ENCODE peak calls at places on chromosome 21, in eight cellular contexts. V is SK-N-SH, Z is HepG2, H is H1, J is GM12878, A is endothelial cell of umbilical vein, R is HCT116, B is K562. L is an unnamed sample.

GRCh38 chr21:46509760-46510159 is 51.1 kb downstream of the DIP2A start:
- DNase-seq in H (no peak), Z (peak; percentile 87), J (no peak), B (no peak), A (peak; percentile 56), R (peak; percentile 18), V (no peak), L (no peak)

GRCh38 chr21:46160563-46161179 is 5.3 kb upstream of the FTCD start:
- DNase-seq in H (no peak), B (no peak), A (no peak), J (no peak), R (no peak), Z (no peak), V (peak; percentile 49), L (no peak)

GRCh38 chr21:38136201-38136600 is 120.6 kb upstream of the KCNJ15 start:
- DNase-seq in V (no peak), R (no peak), J (no peak), Z (no peak), A (no peak), H (no peak), B (no peak), L (no peak)

GRCh38 chr21:33069994-33070811 is at the start of gene OLIG1:
- DNase-seq in Z (no peak), H (peak; percentile 87), J (no peak), R (no peak), V (peak; percentile 48), A (peak; percentile 18), B (no peak), L (no peak)

GRCh38 chr21:45366931-45367401 is 38.0 kb upstream of the COL18A1 start:
- DNase-seq in A (peak; percentile 96), H (no peak), Z (peak; percentile 74), B (peak; percentile 65), J (no peak), R (no peak), V (peak; percentile 79), L (no peak)

GRCh38 chr21:14753466-14754258 is 207.5 kb upstream of the SAMSN1 start:
- DNase-seq in H (no peak), R (no peak), Z (no peak), B (peak; percentile 99), J (no peak), V (no peak), A (no peak), L (no peak)

GRCh38 chr21:46097826-46098286 is at the start of gene COL6A2:
- DNase-seq in V (peak; percentile 97), B (peak; percentile 61), Z (no peak), J (no peak), H (peak; percentile 89), A (no peak), R (no peak), L (no peak)

GRCh38 chr21:23951251-23951650 is 1656.0 kb downstream of the MRPL39 start:
- DNase-seq in V (no peak), H (no peak), J (no peak), Z (no peak), B (no peak), A (peak; percentile 39), R (no peak), L (no peak)

GRCh38 chr21:43778469-43779335 is 2.6 kb upstream of the CSTB start:
- DNase-seq in B (peak; percentile 40), Z (no peak), V (no peak), H (no peak), A (no peak), J (no peak), R (no peak), L (no peak)

GRCh38 chr21:31444061-31444460 is 100.0 kb upstream of the TIAM1 start:
- DNase-seq in J (no peak), A (no peak), R (no peak), H (no peak), B (no peak), V (no peak), Z (no peak), L (no peak)

GRCh38 chr21:44927259-44927586 is 6.5 kb upstream of the ITGB2 start:
- DNase-seq in V (no peak), H (no peak), R (no peak), Z (no peak), J (no peak), B (no peak), A (no peak), L (no peak)

GRCh38 chr21:32383812-32384211 is 9.0 kb downstream of the URB1 start:
- DNase-seq in V (no peak), Z (peak; percentile 25), A (no peak), B (no peak), J (no peak), R (no peak), H (no peak), L (no peak)

GRCh38 chr21:18373631-18374030 is 30.0 kb downstream of the TMPRSS15 start:
- DNase-seq in J (no peak), Z (no peak), H (no peak), V (no peak), R (no peak), B (no peak), A (no peak), L (no peak)

GRCh38 chr21:45894107-45894810 is 87.3 kb upstream of the COL6A1 start:
- DNase-seq in V (peak; percentile 91), B (no peak), J (no peak), R (no peak), Z (no peak), H (no peak), A (no peak), L (no peak)

GRCh38 chr21:21921410-21922232 is 923.4 kb downstream of the NCAM2 start:
- DNase-seq in B (peak; percentile 26), Z (no peak), A (no peak), H (no peak), V (peak; percentile 16), J (no peak), R (no peak), L (no peak)

GRCh38 chr21:16794944-16795343 is 717.9 kb upstream of the CXADR start:
- DNase-seq in A (peak; percentile 77), H (no peak), J (no peak), V (no peak), Z (peak; percentile 3), B (no peak), R (no peak), L (no peak)

GRCh38 chr21:45538381-45539045 is 3.7 kb downstream of the SLC19A1 start:
- DNase-seq in B (no peak), V (no peak), J (no peak), Z (no peak), R (no peak), A (no peak), H (peak; percentile 40), L (no peak)

GRCh38 chr21:21968810-21969588 is 970.8 kb downstream of the NCAM2 start:
- DNase-seq in H (no peak), J (no peak), A (no peak), R (no peak), Z (no peak), B (no peak), V (no peak), L (no peak)

GRCh38 chr21:42414928-42415769 is 11.4 kb downstream of the UBASH3A start:
- DNase-seq in J (peak; percentile 97), A (peak; percentile 16), R (peak; percentile 63), B (peak; percentile 62), V (no peak), H (no peak), Z (no peak), L (no peak)

GRCh38 chr21:29155118-29155932 is 24.9 kb downstream of the MAP3K7CL start:
- DNase-seq in B (peak; percentile 48), A (peak; percentile 22), R (no peak), H (no peak), J (no peak), Z (no peak), V (peak; percentile 11), L (no peak)
- TF ChIP-seq POLR2AphosphoS5 in B (no peak), A (no peak), R (no peak), H (no peak), J (no peak), Z (no peak), V (no peak), L (no peak)

GRCh38 chr21:40300300-40300699 is 433.1 kb downstream of the PCP4 start:
- DNase-seq in R (no peak), A (no peak), V (no peak), H (no peak), Z (no peak), J (no peak), B (no peak), L (no peak)

GRCh38 chr21:40299441-40299840 is 432.2 kb downstream of the PCP4 start:
- DNase-seq in B (no peak), J (no peak), V (no peak), R (no peak), A (no peak), H (no peak), Z (no peak), L (no peak)
- H3K4me3 ChIP-seq in B (no peak overlapping the region), J (no peak overlapping the region), V (no peak overlapping the region), R (no peak overlapping the region), A (no peak overlapping the region), H (no peak overlapping the region), Z (no peak overlapping the region), L (no peak overlapping the region)

DNA sequence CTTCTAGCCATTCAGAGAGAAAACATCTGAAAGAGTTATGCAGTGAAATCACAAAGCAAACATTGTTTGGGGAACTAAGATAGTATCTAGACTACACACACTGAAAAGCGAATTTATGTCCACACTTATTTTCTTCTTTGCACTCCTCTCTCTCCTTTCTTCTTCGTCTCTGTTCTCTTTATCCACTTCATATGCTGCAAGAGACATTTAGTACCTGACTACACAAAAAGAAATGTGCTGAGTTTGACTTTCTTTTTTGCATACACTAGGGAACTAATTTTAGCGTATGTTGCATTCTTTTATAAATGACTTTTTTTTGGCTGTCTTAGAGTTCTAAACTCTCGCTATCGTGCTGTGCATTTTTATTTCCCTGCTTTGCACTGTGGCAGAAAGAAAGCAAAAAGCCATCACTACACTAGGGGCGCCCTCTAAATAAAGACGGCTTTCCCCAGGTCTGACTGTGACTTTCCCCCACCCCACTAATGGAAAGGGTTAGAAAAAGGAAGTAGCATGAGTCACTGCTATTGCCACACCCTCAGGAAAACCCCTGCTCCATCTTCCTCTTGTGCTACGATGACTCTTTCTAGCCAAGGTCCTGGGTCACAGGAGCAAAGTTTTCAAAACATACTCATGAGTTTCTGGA is 65.7 kb downstream of the MAP3K7CL start:
- DNase-seq in H (no peak), R (peak; percentile 77), B (peak; percentile 77), Z (peak; percentile 70), A (peak; percentile 90), V (peak; percentile 16), J (peak; percentile 90), L (no peak)
- H3K9ac ChIP-seq in H (no peak overlapping the region), R (peak overlapping the region; percentile 17), B (no peak overlapping the region), Z (no peak overlapping the region), A (peak overlapping the region; percentile 61), V (peak overlapping the region; percentile 92), J (peak overlapping the region; percentile 42), L (peak overlapping the region; percentile 85)

DNA sequence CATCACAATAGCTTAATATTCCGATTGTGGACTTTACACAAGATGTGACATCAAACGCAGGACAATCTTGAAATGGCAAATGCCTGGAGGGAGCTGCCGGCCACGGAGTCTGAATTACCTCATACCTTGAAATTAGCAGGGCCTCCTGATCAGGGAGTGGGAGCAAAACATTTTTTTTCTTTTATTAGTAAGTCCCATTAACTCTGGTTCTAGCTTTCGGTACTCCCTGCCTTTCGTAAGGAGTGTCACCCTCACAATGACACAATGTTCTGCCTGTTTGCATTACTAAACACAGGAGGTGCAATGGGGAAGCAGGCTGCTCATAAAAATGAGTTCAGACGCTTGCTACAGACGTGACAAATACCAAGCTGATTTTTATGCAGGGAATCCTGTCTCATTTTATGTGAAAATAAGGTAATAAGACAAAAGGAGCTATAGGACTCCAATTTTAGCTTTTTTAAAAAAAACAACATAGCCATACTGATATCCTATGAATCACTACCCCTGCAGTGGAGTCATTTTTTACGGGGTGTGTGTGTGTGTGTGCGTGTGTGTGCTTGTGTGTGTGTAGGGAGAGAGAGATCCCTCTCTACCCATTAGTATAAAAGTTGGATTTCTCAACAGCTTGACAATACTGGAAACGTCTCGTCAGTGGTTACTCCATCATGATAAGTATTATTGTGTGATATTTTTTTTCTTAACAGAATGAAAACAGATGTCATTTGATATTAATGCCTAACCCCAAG is 205.1 kb upstream of the RUNX1 start:
- DNase-seq in A (no peak), R (no peak), V (no peak), B (no peak), J (no peak), H (no peak), Z (no peak), L (no peak)
- TF ChIP-seq POLR2AphosphoS5 in A (no peak), R (no peak), V (no peak), B (no peak), J (no peak), H (no peak), Z (no peak), L (no peak)

L was measured in SK-N-MC.